ENCODE peak calls at places on chromosome 19, in six cellular contexts. Z is stimulated activated CD4-positive, alpha-beta T cell treated with anti-CD3 and anti-CD28 coated beads, Interleukin-4, amount 100 ng/mL, for 1 hour; U is occipital lobe; W is fibroblast of mammary gland; H is stomach; P is K562. M is an unnamed sample.

GRCh38 chr19:46068345-46069258 is 27.8 kb upstream of the IGFL4 start:
- DNase-seq in H (no peak), P (no peak), Z (no peak), U (no peak), W (peak; percentile 95), M (no peak)

GRCh38 chr19:45472557-45473365 is 5.0 kb downstream of the FOSB start:
- DNase-seq in Z (no peak), W (no peak), P (no peak), H (no peak), U (no peak), M (peak; percentile 39)

GRCh38 chr19:45790942-45791341 is 1.7 kb downstream of the DMWD start:
- DNase-seq in H (no peak), W (no peak), U (no peak), Z (no peak), P (no peak), M (no peak)

GRCh38 chr19:17075860-17076538 is 422 bp downstream of the MYO9B start:
- DNase-seq in P (peak; percentile 62), U (no peak), H (peak; percentile 37), Z (peak; percentile 48), W (peak; percentile 14), M (peak; percentile 27)

GRCh38 chr19:46320559-46320958 is 23.7 kb downstream of the HIF3A start:
- DNase-seq in H (no peak), U (no peak), W (no peak), Z (no peak), P (no peak), M (no peak)

GRCh38 chr19:3665681-3666544 is 34.4 kb downstream of the PIP5K1C start:
- DNase-seq in W (no peak), P (peak; percentile 90), U (peak; percentile 24), Z (peak; percentile 78), H (peak; percentile 69), M (peak; percentile 74)

GRCh38 chr19:8484331-8484894 is 18.0 kb downstream of the PRAM1 start:
- DNase-seq in W (no peak), U (peak; percentile 12), Z (no peak), P (no peak), H (peak; percentile 48), M (no peak)

GRCh38 chr19:52007805-52008557 is at the start of gene ZNF615:
- DNase-seq in W (peak; percentile 83), P (peak; percentile 78), H (peak; percentile 90), U (peak; percentile 91), Z (peak; percentile 86), M (peak; percentile 90)

GRCh38 chr19:32830231-32831014 is 39.1 kb downstream of the SLC7A9 start:
- DNase-seq in P (no peak), W (peak; percentile 46), Z (no peak), U (no peak), H (no peak), M (peak; percentile 23)

GRCh38 chr19:8355631-8356402 is 8.1 kb upstream of the ANGPTL4 start:
- DNase-seq in P (peak; percentile 43), H (no peak), Z (no peak), U (no peak), W (peak; percentile 100), M (no peak)

GRCh38 chr19:19459707-19460251 is 54.3 kb downstream of the GATAD2A start:
- DNase-seq in P (no peak), W (peak; percentile 84), Z (peak; percentile 55), H (peak; percentile 41), U (peak; percentile 36), M (no peak)

GRCh38 chr19:13959962-13960862 is 7.9 kb downstream of the DCAF15 start:
- DNase-seq in U (no peak), W (no peak), Z (no peak), P (peak; percentile 63), H (no peak), M (no peak)

GRCh38 chr19:57088125-57088524 is 31.7 kb upstream of the USP29 start:
- DNase-seq in Z (no peak), W (no peak), H (no peak), U (no peak), P (no peak), M (no peak)

GRCh38 chr19:49180659-49181058 is 23.1 kb downstream of the TRPM4 start:
- DNase-seq in Z (no peak), P (no peak), U (no peak), H (no peak), W (no peak), M (no peak)

GRCh38 chr19:21581646-21582045 is 76.2 kb downstream of the ZNF429 start:
- DNase-seq in Z (no peak), P (no peak), W (no peak), U (no peak), H (no peak), M (no peak)